ENCODE peak calls at places on chromosome 14, in nine cellular contexts. T is PC-3, V is trophoblast cell, H is fibroblast of lung, Z is GM23248, N is GM12878, W is A549, C is H1, F is mesenchymal stem cell. U is an unnamed sample.

GRCh38 chr14:70666364-70666691 is 24.6 kb downstream of the TTC9 start:
- DNase-seq in V (peak; percentile 48), H (peak; percentile 35), T (no peak), N (no peak), W (no peak), F (no peak), C (no peak), Z (peak; percentile 10), U (no peak)

GRCh38 chr14:93648440-93649168 is 139.7 kb downstream of the PRIMA1 start:
- DNase-seq in N (no peak), H (no peak), C (no peak), F (no peak), T (peak; percentile 44), Z (peak; percentile 10), V (peak; percentile 14), W (peak; percentile 3), U (peak; percentile 23)

GRCh38 chr14:64303471-64303917 is 9.3 kb upstream of the ESR2 start:
- DNase-seq in C (peak; percentile 36), F (peak; percentile 77), W (peak; percentile 82), T (peak; percentile 82), N (peak; percentile 28), Z (peak; percentile 62), V (peak; percentile 82), H (peak; percentile 52), U (peak; percentile 65)

GRCh38 chr14:23028800-23029199 is 5.9 kb downstream of the PSMB5 start:
- DNase-seq in V (no peak), T (no peak), H (peak; percentile 52), F (no peak), W (no peak), Z (peak; percentile 39), N (no peak), C (no peak), U (no peak)

GRCh38 chr14:94307410-94307992 is 14.4 kb upstream of the SERPINA10 start:
- DNase-seq in W (no peak), N (no peak), Z (no peak), T (peak; percentile 31), V (peak; percentile 47), H (no peak), C (no peak), F (no peak), U (peak; percentile 30)

GRCh38 chr14:33120341-33120740 is 181.7 kb downstream of the NPAS3 start:
- DNase-seq in F (peak; percentile 92), C (no peak), N (no peak), Z (peak; percentile 34), H (peak; percentile 91), V (no peak), W (no peak), T (peak; percentile 95), U (peak; percentile 78)

GRCh38 chr14:37122288-37122687 is 50.1 kb downstream of the SLC25A21 start:
- DNase-seq in Z (peak; percentile 62), H (peak; percentile 96), N (no peak), T (peak; percentile 94), W (peak; percentile 7), F (peak; percentile 84), C (no peak), V (peak; percentile 30), U (peak; percentile 87)

GRCh38 chr14:24106672-24107271 is 7.8 kb upstream of the DCAF11 start:
- DNase-seq in N (no peak), T (no peak), C (no peak), W (no peak), V (no peak), F (no peak), H (no peak), Z (no peak), U (no peak)

GRCh38 chr14:50320279-50320678 is 8.2 kb downstream of the DMAC2L start:
- DNase-seq in T (no peak), W (no peak), V (peak; percentile 48), N (peak; percentile 39), Z (peak; percentile 92), C (no peak), H (peak; percentile 69), F (peak; percentile 83), U (peak; percentile 83)

GRCh38 chr14:104235686-104236085 is 97.3 kb downstream of the KIF26A start:
- DNase-seq in W (no peak), H (no peak), F (no peak), V (no peak), Z (no peak), T (no peak), C (no peak), N (no peak), U (no peak)

GRCh38 chr14:99519931-99520421 is 38.8 kb downstream of the CCNK start:
- DNase-seq in N (no peak), V (no peak), W (no peak), C (no peak), H (no peak), T (no peak), F (no peak), Z (no peak), U (no peak)

GRCh38 chr14:68165274-68165843 is 345.8 kb downstream of the RAD51B start:
- DNase-seq in V (no peak), F (no peak), H (no peak), N (no peak), Z (no peak), T (no peak), C (no peak), W (no peak), U (no peak)

GRCh38 chr14:79967001-79967400 is 244.3 kb downstream of the DIO2 start:
- DNase-seq in C (no peak), T (peak; percentile 23), W (no peak), V (no peak), Z (peak; percentile 61), F (peak; percentile 58), H (peak; percentile 63), N (no peak), U (no peak)

GRCh38 chr14:68240388-68240787 is 420.8 kb downstream of the RAD51B start:
- DNase-seq in C (no peak), Z (no peak), N (no peak), H (no peak), F (no peak), V (no peak), T (no peak), W (no peak), U (no peak)

GRCh38 chr14:49849213-49849847 is 3.3 kb downstream of the NEMF start:
- DNase-seq in Z (no peak), F (no peak), H (no peak), C (no peak), V (no peak), N (no peak), T (peak; percentile 89), W (no peak), U (no peak)

GRCh38 chr14:98819132-98819866 is 452.7 kb downstream of the BCL11B start:
- DNase-seq in H (no peak), F (no peak), W (no peak), C (peak; percentile 86), V (peak; percentile 63), Z (no peak), T (no peak), N (no peak), U (no peak)

GRCh38 chr14:104827173-104828055 is 26.5 kb downstream of the ZBTB42 start:
- DNase-seq in C (peak; percentile 58), F (peak; percentile 77), Z (peak; percentile 62), T (peak; percentile 60), H (peak; percentile 48), V (peak; percentile 74), W (peak; percentile 93), N (no peak), U (peak; percentile 20)

GRCh38 chr14:58488550-58488949 is 61.0 kb downstream of the KIAA0586 start:
- DNase-seq in F (peak; percentile 40), W (no peak), H (peak; percentile 57), V (no peak), N (no peak), T (peak; percentile 76), C (no peak), Z (peak; percentile 26), U (peak; percentile 46)

GRCh38 chr14:45811155-45811554 is 558.2 kb upstream of the MIS18BP1 start:
- DNase-seq in F (no peak), Z (no peak), N (no peak), C (no peak), H (no peak), V (no peak), W (no peak), T (no peak), U (no peak)

DNA sequence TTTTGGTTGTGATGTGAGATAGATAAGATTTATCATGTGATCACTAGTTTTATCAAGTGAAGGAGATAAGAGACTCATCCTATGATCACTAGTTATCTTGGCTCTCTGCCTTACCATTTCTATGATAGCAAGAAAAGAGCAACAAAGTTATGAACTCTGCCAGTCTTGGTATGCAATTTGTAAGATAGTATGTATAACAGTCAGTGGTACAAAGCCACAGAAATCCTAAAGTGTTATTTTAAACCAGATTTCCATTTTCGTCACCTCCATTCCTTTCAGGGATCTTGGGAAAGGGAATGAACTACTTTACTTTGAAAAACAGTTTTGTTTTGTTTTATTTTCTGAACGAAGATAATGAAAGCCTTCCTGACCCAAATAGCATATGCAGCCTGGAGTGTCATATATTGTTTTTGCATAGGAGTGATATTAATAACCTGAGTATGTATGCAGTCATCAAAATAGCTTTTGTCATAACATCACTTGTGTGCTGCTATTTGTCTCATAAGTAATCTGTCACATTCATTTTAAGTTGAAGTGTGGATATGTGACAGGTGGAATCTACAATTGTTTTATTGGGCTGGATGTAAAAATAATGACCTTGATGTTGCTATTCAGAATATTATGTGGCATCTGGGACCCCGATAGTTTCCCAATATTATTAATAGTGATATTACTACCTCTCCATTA is 35.0 kb downstream of the FLRT2 start:
- DNase-seq in C (no peak), Z (no peak), W (no peak), N (no peak), T (no peak), V (no peak), F (no peak), H (peak; percentile 43), U (no peak)
- H3K27ac ChIP-seq in C (no peak overlapping the region), Z (peak overlapping the region; percentile 92), W (no peak overlapping the region), N (no peak overlapping the region), T (no peak overlapping the region), V (no peak overlapping the region), F (no peak overlapping the region), H (no peak overlapping the region), U (peak overlapping the region; percentile 99)

DNA sequence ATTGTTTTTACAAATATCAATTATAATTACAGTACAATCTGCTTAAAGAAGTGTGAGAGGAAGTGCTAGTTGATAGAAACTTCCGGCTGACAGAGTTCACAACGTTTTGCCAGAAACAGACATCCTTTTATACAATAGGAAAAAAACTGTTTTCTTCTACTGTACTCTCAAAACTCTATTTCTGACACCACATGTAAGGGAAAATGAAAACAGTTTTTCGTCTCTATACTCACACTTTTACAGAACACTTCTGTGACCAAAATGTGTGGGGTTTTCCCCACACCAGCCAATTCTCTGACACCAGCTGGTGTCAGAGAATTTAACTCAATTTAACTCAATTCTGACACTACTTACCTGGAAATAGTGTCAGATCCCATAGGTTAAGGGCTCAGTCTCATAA is 24.2 kb upstream of the HIF1A start:
- DNase-seq in N (no peak), Z (no peak), T (no peak), C (no peak), H (no peak), V (no peak), W (no peak), F (no peak), U (no peak)
- H3K4me2 ChIP-seq in N (peak overlapping the region; percentile 87), Z (no peak overlapping the region), T (no peak overlapping the region), C (no peak overlapping the region), H (no peak overlapping the region), V (no peak overlapping the region), W (no peak overlapping the region), F (no peak overlapping the region), U (no peak overlapping the region)

GRCh38 chr14:51481643-51482042 is 170.1 kb upstream of the FRMD6 start:
- DNase-seq in N (no peak), W (no peak), V (no peak), T (no peak), F (no peak), Z (no peak), C (no peak), H (no peak), U (no peak)
- H3K27ac ChIP-seq in N (no peak overlapping the region), W (no peak overlapping the region), V (no peak overlapping the region), T (no peak overlapping the region), F (no peak overlapping the region), Z (no peak overlapping the region), C (no peak overlapping the region), H (no peak overlapping the region), U (no peak overlapping the region)

GRCh38 chr14:81536125-81536771 is 2.6 kb upstream of the SEL1L start:
- DNase-seq in H (no peak), T (no peak), W (no peak), N (no peak), C (no peak), Z (no peak), V (peak; percentile 50), F (no peak), U (no peak)
- H3K4me2 ChIP-seq in H (no peak overlapping the region), T (no peak overlapping the region), W (no peak overlapping the region), N (no peak overlapping the region), C (no peak overlapping the region), Z (no peak overlapping the region), V (no peak overlapping the region), F (no peak overlapping the region), U (no peak overlapping the region)